ENCODE peak calls at places on chromosomes 1 and 21, in eight cellular contexts. B is fibroblast of lung; M is activated gamma-delta T cell treated with anti-CD3 and anti-CD28 coated beads, Interleukin-2, amount 50 U/mL, for 16 hours; A is MM.1S; I is LoVo; T is NCI-H345; U is OCI-M1; R is activated T-cell treated with anti-CD3 and anti-CD28 coated beads for 24 hours. H is an unnamed sample.

GRCh38 chr1:228760962-228761361 is 25.7 kb downstream of the RHOU start:
- DNase-seq in B (no peak), M (no peak), A (no peak), I (no peak), T (no peak), U (no peak), R (no peak), H (no peak)

GRCh38 chr21:37006243-37006520 is 320 bp upstream of the RIPPLY3 start:
- DNase-seq in B (no peak), M (no peak), A (no peak), I (no peak), T (no peak), U (no peak), R (no peak), H (no peak)

GRCh38 chr1:56235909-56236510 is 343.4 kb downstream of the PLPP3 start:
- DNase-seq in B (peak; percentile 0), M (no peak), A (no peak), I (no peak), T (no peak), U (no peak), R (no peak), H (no peak)

GRCh38 chr1:156498447-156499193 is 2.0 kb downstream of the MEF2D start:
- DNase-seq in B (peak; percentile 63), M (no peak), A (no peak), I (no peak), T (no peak), U (peak; percentile 55), R (no peak), H (no peak)

GRCh38 chr1:203112451-203112850 is 15.1 kb upstream of the ADORA1 start:
- DNase-seq in B (no peak), M (no peak), A (no peak), I (no peak), T (no peak), U (no peak), R (no peak), H (no peak)

GRCh38 chr21:31623664-31624063 is 35.8 kb upstream of the SOD1 start:
- DNase-seq in B (no peak), M (no peak), A (no peak), I (no peak), T (no peak), U (no peak), R (no peak), H (no peak)

GRCh38 chr1:243287652-243288051 is 31.8 kb downstream of the SDCCAG8 start:
- DNase-seq in B (peak; percentile 96), M (no peak), A (no peak), I (no peak), T (no peak), U (peak; percentile 85), R (no peak), H (no peak)

GRCh38 chr1:1079408-1080121 is 5.5 kb upstream of the RNF223 start:
- DNase-seq in B (peak; percentile 84), M (no peak), A (no peak), I (peak; percentile 81), T (peak; percentile 56), U (peak; percentile 70), R (no peak), H (no peak)

GRCh38 chr1:234226819-234227165 is 146.5 kb upstream of the COA6 start:
- DNase-seq in B (no peak), M (no peak), A (no peak), I (no peak), T (no peak), U (no peak), R (no peak), H (no peak)

GRCh38 chr1:12760256-12760795 is 13.2 kb upstream of the PRAMEF12 start:
- DNase-seq in B (no peak), M (no peak), A (no peak), I (no peak), T (no peak), U (peak; percentile 8), R (no peak), H (no peak)

GRCh38 chr1:117671781-117672501 is 66.1 kb downstream of the TENT5C start:
- DNase-seq in B (no peak), M (no peak), A (no peak), I (no peak), T (no peak), U (peak; percentile 94), R (no peak), H (no peak)

GRCh38 chr1:171389176-171389575 is 75.2 kb downstream of the FMO4 start:
- DNase-seq in B (peak; percentile 38), M (no peak), A (no peak), I (no peak), T (no peak), U (no peak), R (no peak), H (no peak)

GRCh38 chr1:36023098-36023769 is 60.7 kb upstream of the TEKT2 start:
- DNase-seq in B (no peak), M (no peak), A (peak; percentile 91), I (no peak), T (no peak), U (no peak), R (no peak), H (no peak)

GRCh38 chr1:48756704-48757316 is 19.9 kb downstream of the BEND5 start:
- DNase-seq in B (no peak), M (no peak), A (no peak), I (no peak), T (no peak), U (no peak), R (no peak), H (no peak)

GRCh38 chr1:90835172-90835660 is 118.1 kb upstream of the BARHL2 start:
- DNase-seq in B (no peak), M (no peak), A (no peak), I (no peak), T (no peak), U (no peak), R (no peak), H (no peak)

GRCh38 chr1:12587981-12588620 is 29.9 kb downstream of the DHRS3 start:
- DNase-seq in B (peak; percentile 89), M (no peak), A (no peak), I (peak; percentile 19), T (no peak), U (no peak), R (no peak), H (no peak)

GRCh38 chr1:70034403-70034802 is 171.0 kb downstream of the LRRC40 start:
- DNase-seq in B (peak; percentile 70), M (no peak), A (no peak), I (peak; percentile 6), T (peak; percentile 78), U (peak; percentile 78), R (no peak), H (no peak)

GRCh38 chr1:155485945-155486344 is 76.7 kb downstream of the ASH1L start:
- DNase-seq in B (no peak), M (no peak), A (peak; percentile 88), I (no peak), T (no peak), U (peak; percentile 27), R (no peak), H (no peak)